ENCODE peak calls at places on chromosomes 11 and 22, in four cellular contexts. M is fibroblast of the conjunctiva, F is neural crest cell, Q is iris pigment epithelial cell. N is an unnamed sample.
A peak's percentile ranks its signal among the peaks of the same experiment; 100 is the strongest.

GRCh38 chr11:47213985-47214564 is 699 bp upstream of the DDB2 start:
- DNase-seq in M (peak; percentile 76), F (peak; percentile 10), Q (peak; percentile 87), N (peak; percentile 92)

GRCh38 chr11:69157156-69157821 is 1.6 kb downstream of the SMIM38 start:
- DNase-seq in M (no peak), F (peak; percentile 77), Q (peak; percentile 40), N (peak; percentile 85)

GRCh38 chr11:19160839-19161238 is 40.9 kb downstream of the CSRP3 start:
- DNase-seq in M (no peak), F (no peak), Q (no peak), N (no peak)

GRCh38 chr11:70203749-70204465 is 811 bp downstream of the FADD start:
- DNase-seq in M (peak; percentile 57), F (peak; percentile 26), Q (peak; percentile 92), N (peak; percentile 90)

GRCh38 chr11:129260750-129261149 is 68.6 kb upstream of the ARHGAP32 start:
- DNase-seq in M (no peak), F (no peak), Q (no peak), N (no peak)

GRCh38 chr11:119094816-119095065 is 6.9 kb downstream of the DPAGT1 start:
- DNase-seq in M (peak; percentile 72), F (no peak), Q (peak; percentile 89), N (peak; percentile 94)

GRCh38 chr11:133817449-133817848 is 27.9 kb downstream of the SPATA19 start:
- DNase-seq in M (no peak), F (no peak), Q (no peak), N (no peak)

GRCh38 chr11:72072348-72072747 is 8.0 kb downstream of the NUMA1 start:
- DNase-seq in M (peak; percentile 48), F (no peak), Q (peak; percentile 85), N (peak; percentile 83)

GRCh38 chr11:118851970-118852369 is 31.7 kb upstream of the CXCR5 start:
- DNase-seq in M (no peak), F (no peak), Q (no peak), N (no peak)

GRCh38 chr22:24144471-24145115 is 36.7 kb upstream of the SUSD2 start:
- DNase-seq in M (no peak), F (no peak), Q (no peak), N (no peak)

GRCh38 chr11:74641905-74642304 is 49.5 kb downstream of the POLD3 start:
- DNase-seq in M (peak; percentile 9), F (no peak), Q (no peak), N (no peak)

GRCh38 chr11:94668240-94668793 is 99.8 kb upstream of the AMOTL1 start:
- DNase-seq in M (no peak), F (no peak), Q (no peak), N (no peak)

GRCh38 chr22:30637701-30638114 is 2.1 kb downstream of the SLC35E4 start:
- DNase-seq in M (no peak), F (no peak), Q (no peak), N (no peak)

GRCh38 chr11:65355013-65355775 is 643 bp downstream of the TIGD3 start:
- DNase-seq in M (no peak), F (peak; percentile 42), Q (no peak), N (peak; percentile 15)

GRCh38 chr11:124983674-124984511 is 29.9 kb downstream of the CCDC15 start:
- DNase-seq in M (no peak), F (no peak), Q (no peak), N (no peak)

GRCh38 chr22:28031383-28031922 is 112.4 kb upstream of the PITPNB start:
- DNase-seq in M (no peak), F (no peak), Q (no peak), N (no peak)

GRCh38 chr22:19109198-19110063 is 12.8 kb downstream of the DGCR2 start:
- DNase-seq in M (no peak), F (no peak), Q (peak; percentile 91), N (no peak)

GRCh38 chr11:128195057-128195751 is 392.2 kb downstream of the ETS1 start:
- DNase-seq in M (no peak), F (no peak), Q (peak; percentile 35), N (no peak)

GRCh38 chr22:46110215-46110614 is 40.1 kb upstream of the PPARA start:
- DNase-seq in M (no peak), F (no peak), Q (peak; percentile 32), N (peak; percentile 69)

GRCh38 chr11:122820158-122820557 is 18.1 kb upstream of the CRTAM start:
- DNase-seq in M (no peak), F (no peak), Q (no peak), N (no peak)

GRCh38 chr11:117834068-117834810 is 9.7 kb upstream of the FXYD2 start:
- DNase-seq in M (no peak), F (no peak), Q (no peak), N (no peak)